ENCODE peak calls at places on chromosomes 5 and 9, in four cellular contexts. One of them, this sample, is unnamed.

GRCh38 chr9:131738838-131739191 is 1.1 kb downstream of the RAPGEF1 start:
- DNase-seq in dorsolateral prefrontal cortex: no peak
- DNase-seq in fibroblast of mammary gland: no peak
- DNase-seq in fibroblast of the aortic adventitia: no peak
- DNase-seq in this sample: no peak

GRCh38 chr9:127130661-127131538 is 8.5 kb upstream of the ANGPTL2 start:
- DNase-seq in dorsolateral prefrontal cortex: peak
- DNase-seq in fibroblast of mammary gland: peak
- DNase-seq in fibroblast of the aortic adventitia: peak
- DNase-seq in this sample: peak

GRCh38 chr5:143913008-143913752 is 101.2 kb downstream of the HMHB1 start:
- DNase-seq in dorsolateral prefrontal cortex: no peak
- DNase-seq in fibroblast of mammary gland: peak
- DNase-seq in fibroblast of the aortic adventitia: peak
- DNase-seq in this sample: no peak

GRCh38 chr5:152688561-152689274 is 283.6 kb upstream of the NMUR2 start:
- DNase-seq in dorsolateral prefrontal cortex: no peak
- DNase-seq in fibroblast of mammary gland: peak
- DNase-seq in fibroblast of the aortic adventitia: peak
- DNase-seq in this sample: no peak

GRCh38 chr5:52740007-52740406 is 47.7 kb upstream of the ITGA1 start:
- DNase-seq in dorsolateral prefrontal cortex: no peak
- DNase-seq in fibroblast of mammary gland: no peak
- DNase-seq in fibroblast of the aortic adventitia: no peak
- DNase-seq in this sample: no peak

GRCh38 chr5:120516799-120517198 is 52.7 kb downstream of the PRR16 start:
- DNase-seq in dorsolateral prefrontal cortex: no peak
- DNase-seq in fibroblast of mammary gland: peak
- DNase-seq in fibroblast of the aortic adventitia: peak
- DNase-seq in this sample: no peak

GRCh38 chr5:111950660-111951059 is 193.7 kb upstream of the NREP start:
- DNase-seq in dorsolateral prefrontal cortex: no peak
- DNase-seq in fibroblast of mammary gland: peak
- DNase-seq in fibroblast of the aortic adventitia: peak
- DNase-seq in this sample: no peak

GRCh38 chr5:40985501-40985900 is 76.2 kb downstream of the C7 start:
- DNase-seq in dorsolateral prefrontal cortex: no peak
- DNase-seq in fibroblast of mammary gland: no peak
- DNase-seq in fibroblast of the aortic adventitia: no peak
- DNase-seq in this sample: no peak

GRCh38 chr9:8366161-8366926 is 566.8 kb upstream of the DMAC1 start:
- DNase-seq in dorsolateral prefrontal cortex: no peak
- DNase-seq in fibroblast of mammary gland: peak
- DNase-seq in fibroblast of the aortic adventitia: peak
- DNase-seq in this sample: no peak

GRCh38 chr9:116377179-116377790 is 223.7 kb downstream of the PAPPA start:
- DNase-seq in dorsolateral prefrontal cortex: no peak
- DNase-seq in fibroblast of mammary gland: peak
- DNase-seq in fibroblast of the aortic adventitia: peak
- DNase-seq in this sample: no peak

GRCh38 chr5:176542135-176542595 is 5.0 kb upstream of the RNF44 start:
- DNase-seq in dorsolateral prefrontal cortex: no peak
- DNase-seq in fibroblast of mammary gland: no peak
- DNase-seq in fibroblast of the aortic adventitia: no peak
- DNase-seq in this sample: no peak

GRCh38 chr5:150619359-150620230 is 20.9 kb upstream of the SYNPO start:
- DNase-seq in dorsolateral prefrontal cortex: no peak
- DNase-seq in fibroblast of mammary gland: peak
- DNase-seq in fibroblast of the aortic adventitia: no peak
- DNase-seq in this sample: peak

GRCh38 chr9:72362680-72363139 is 2.3 kb downstream of the ZFAND5 start:
- DNase-seq in dorsolateral prefrontal cortex: peak
- DNase-seq in fibroblast of mammary gland: peak
- DNase-seq in fibroblast of the aortic adventitia: peak
- DNase-seq in this sample: peak

GRCh38 chr9:20015427-20015931 is 226.6 kb upstream of the SLC24A2 start:
- DNase-seq in dorsolateral prefrontal cortex: no peak
- DNase-seq in fibroblast of mammary gland: no peak
- DNase-seq in fibroblast of the aortic adventitia: no peak
- DNase-seq in this sample: no peak

GRCh38 chr9:37529111-37529510 is 43.4 kb downstream of the POLR1E start:
- DNase-seq in dorsolateral prefrontal cortex: no peak
- DNase-seq in fibroblast of mammary gland: peak
- DNase-seq in fibroblast of the aortic adventitia: no peak
- DNase-seq in this sample: no peak

GRCh38 chr5:127910307-127910956 is 173.1 kb upstream of the SLC12A2 start:
- DNase-seq in dorsolateral prefrontal cortex: no peak
- DNase-seq in fibroblast of mammary gland: no peak
- DNase-seq in fibroblast of the aortic adventitia: no peak
- DNase-seq in this sample: no peak

GRCh38 chr5:127909078-127909477 is 174.5 kb upstream of the SLC12A2 start:
- DNase-seq in dorsolateral prefrontal cortex: no peak
- DNase-seq in fibroblast of mammary gland: peak
- DNase-seq in fibroblast of the aortic adventitia: peak
- DNase-seq in this sample: no peak

GRCh38 chr5:127906562-127907204 is 176.9 kb upstream of the SLC12A2 start:
- DNase-seq in dorsolateral prefrontal cortex: no peak
- DNase-seq in fibroblast of mammary gland: no peak
- DNase-seq in fibroblast of the aortic adventitia: no peak
- DNase-seq in this sample: no peak

GRCh38 chr5:127909821-127910220 is 173.7 kb upstream of the SLC12A2 start:
- DNase-seq in dorsolateral prefrontal cortex: no peak
- DNase-seq in fibroblast of mammary gland: no peak
- DNase-seq in fibroblast of the aortic adventitia: no peak
- DNase-seq in this sample: no peak

DNA sequence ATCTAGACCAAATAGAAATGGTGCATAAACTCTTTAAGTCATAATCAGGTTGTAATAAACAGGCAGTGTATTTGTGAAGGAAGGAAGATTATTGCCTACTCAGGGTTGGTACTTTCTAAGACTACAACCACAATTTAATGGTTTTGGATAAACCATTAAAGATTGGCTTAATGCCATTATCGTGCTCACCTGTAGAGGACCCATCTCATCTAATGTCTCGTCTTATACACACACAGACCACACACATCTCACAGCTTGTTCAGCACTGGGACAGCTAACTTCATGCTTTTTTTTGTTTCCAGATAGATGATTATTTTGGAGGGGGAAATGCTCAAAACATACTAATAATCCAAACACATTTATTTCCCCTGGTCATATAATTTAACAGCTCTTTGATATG is 175.7 kb upstream of the SLC12A2 start:
- DNase-seq in dorsolateral prefrontal cortex: no peak
- DNase-seq in fibroblast of mammary gland: no peak
- DNase-seq in fibroblast of the aortic adventitia: no peak
- DNase-seq in this sample: no peak
- TF ChIP-seq CTCF in dorsolateral prefrontal cortex: no peak
- TF ChIP-seq CTCF in fibroblast of mammary gland: no peak
- TF ChIP-seq CTCF in fibroblast of the aortic adventitia: no peak
- TF ChIP-seq CTCF in this sample: no peak

GRCh38 chr5:39422036-39422606 is 2.7 kb downstream of the DAB2 start:
- DNase-seq in dorsolateral prefrontal cortex: no peak
- DNase-seq in fibroblast of mammary gland: peak
- DNase-seq in fibroblast of the aortic adventitia: peak
- DNase-seq in this sample: no peak
- H3K4me3 ChIP-seq in dorsolateral prefrontal cortex: no peak
- H3K4me3 ChIP-seq in fibroblast of mammary gland: peak
- H3K4me3 ChIP-seq in fibroblast of the aortic adventitia: peak
- H3K4me3 ChIP-seq in this sample: no peak

DNA sequence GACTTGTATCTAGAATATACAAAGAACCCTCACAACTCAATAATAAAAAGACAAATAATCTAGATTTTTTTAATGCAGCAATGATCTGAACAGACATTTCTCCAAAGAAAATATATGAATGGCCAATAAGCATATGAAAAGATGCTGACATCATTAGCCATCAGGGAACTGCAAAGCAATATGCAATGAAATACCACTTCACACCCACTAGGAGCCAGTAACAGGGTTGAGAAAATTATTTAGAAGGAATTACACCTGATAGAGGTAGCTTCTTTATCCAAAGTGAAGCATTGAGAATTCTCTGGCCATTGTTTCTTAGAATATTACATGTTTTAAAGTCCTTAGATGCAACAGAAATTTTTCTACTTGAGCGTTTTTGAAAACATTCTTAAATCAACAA is 316.9 kb downstream of the KCNN2 start:
- DNase-seq in dorsolateral prefrontal cortex: no peak
- DNase-seq in fibroblast of mammary gland: no peak
- DNase-seq in fibroblast of the aortic adventitia: no peak
- DNase-seq in this sample: no peak
- TF ChIP-seq CTCF in dorsolateral prefrontal cortex: no peak
- TF ChIP-seq CTCF in fibroblast of mammary gland: no peak
- TF ChIP-seq CTCF in fibroblast of the aortic adventitia: no peak
- TF ChIP-seq CTCF in this sample: peak

DNA sequence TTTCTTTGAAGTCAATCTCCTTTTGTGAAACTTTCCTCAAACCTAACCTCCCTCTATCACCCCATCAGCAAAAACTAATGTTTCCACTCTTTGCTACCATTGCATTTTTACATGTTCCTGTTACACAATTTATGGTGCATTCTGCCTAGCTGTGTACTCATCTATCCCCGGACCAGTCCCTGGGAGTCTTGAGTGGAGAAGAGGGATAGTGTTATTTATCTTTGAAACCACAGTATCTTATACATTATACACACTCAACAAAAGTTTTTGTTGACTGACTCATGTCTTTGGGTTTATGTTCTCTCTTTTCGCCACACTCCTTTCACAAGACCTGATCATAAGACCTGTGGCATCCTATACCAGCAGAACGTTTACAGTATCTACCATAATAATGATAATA is 26.3 kb downstream of the TNFAIP8 start:
- DNase-seq in dorsolateral prefrontal cortex: no peak
- DNase-seq in fibroblast of mammary gland: no peak
- DNase-seq in fibroblast of the aortic adventitia: no peak
- DNase-seq in this sample: no peak
- H3K4me3 ChIP-seq in dorsolateral prefrontal cortex: no peak
- H3K4me3 ChIP-seq in fibroblast of mammary gland: no peak
- H3K4me3 ChIP-seq in fibroblast of the aortic adventitia: no peak
- H3K4me3 ChIP-seq in this sample: no peak

GRCh38 chr5:80804332-80804731 is 149.5 kb upstream of the DHFR start:
- DNase-seq in dorsolateral prefrontal cortex: no peak
- DNase-seq in fibroblast of mammary gland: no peak
- DNase-seq in fibroblast of the aortic adventitia: peak
- DNase-seq in this sample: no peak

GRCh38 chr5:80810425-80810824 is 149.7 kb upstream of the RASGRF2 start:
- DNase-seq in dorsolateral prefrontal cortex: no peak
- DNase-seq in fibroblast of mammary gland: no peak
- DNase-seq in fibroblast of the aortic adventitia: no peak
- DNase-seq in this sample: no peak

GRCh38 chr5:80806929-80807328 is 152.1 kb upstream of the DHFR start:
- DNase-seq in dorsolateral prefrontal cortex: no peak
- DNase-seq in fibroblast of mammary gland: no peak
- DNase-seq in fibroblast of the aortic adventitia: no peak
- DNase-seq in this sample: no peak

GRCh38 chr5:80805038-80805437 is 150.3 kb upstream of the DHFR start:
- DNase-seq in dorsolateral prefrontal cortex: no peak
- DNase-seq in fibroblast of mammary gland: no peak
- DNase-seq in fibroblast of the aortic adventitia: no peak
- DNase-seq in this sample: no peak

GRCh38 chr5:80809451-80809850 is 150.7 kb upstream of the RASGRF2 start:
- DNase-seq in dorsolateral prefrontal cortex: no peak
- DNase-seq in fibroblast of mammary gland: no peak
- DNase-seq in fibroblast of the aortic adventitia: no peak
- DNase-seq in this sample: no peak
- TF ChIP-seq CTCF in dorsolateral prefrontal cortex: no peak
- TF ChIP-seq CTCF in fibroblast of mammary gland: no peak
- TF ChIP-seq CTCF in fibroblast of the aortic adventitia: no peak
- TF ChIP-seq CTCF in this sample: no peak

GRCh38 chr5:140400730-140401361 is 787 bp upstream of the ANKHD1 start:
- DNase-seq in dorsolateral prefrontal cortex: peak
- DNase-seq in fibroblast of mammary gland: peak
- DNase-seq in fibroblast of the aortic adventitia: peak
- DNase-seq in this sample: peak
- H3K4me3 ChIP-seq in dorsolateral prefrontal cortex: peak
- H3K4me3 ChIP-seq in fibroblast of mammary gland: peak
- H3K4me3 ChIP-seq in fibroblast of the aortic adventitia: peak
- H3K4me3 ChIP-seq in this sample: peak

GRCh38 chr9:123960366-123960765 is 30.4 kb upstream of the DENND1A start:
- DNase-seq in dorsolateral prefrontal cortex: no peak
- DNase-seq in fibroblast of mammary gland: no peak
- DNase-seq in fibroblast of the aortic adventitia: no peak
- DNase-seq in this sample: no peak
- TF ChIP-seq CTCF in dorsolateral prefrontal cortex: no peak
- TF ChIP-seq CTCF in fibroblast of mammary gland: peak
- TF ChIP-seq CTCF in fibroblast of the aortic adventitia: no peak
- TF ChIP-seq CTCF in this sample: no peak